ENCODE peak calls at places on chromosomes 13 and 19, in four cellular contexts. One of them, this sample, is unnamed.

GRCh38 chr13:83878691-83879410 is 3.4 kb downstream of the SLITRK1 start:
- DNase-seq in nephron progenitor cell: peak; percentile 25
- DNase-seq in NCI-H2171 treated with DMSO at 0.1 percent for 48 hours: no peak
- DNase-seq in EH: no peak
- DNase-seq in this sample: no peak

GRCh38 chr19:10961763-10962536 is 1.1 kb downstream of the SMARCA4 start:
- DNase-seq in EH: peak; percentile 29
- DNase-seq in nephron progenitor cell: no peak
- DNase-seq in NCI-H2171 treated with DMSO at 0.1 percent for 48 hours: peak; percentile 33
- DNase-seq in this sample: no peak

GRCh38 chr13:49759503-49759902 is 33.0 kb downstream of the KPNA3 start:
- DNase-seq in EH: peak; percentile 35
- DNase-seq in NCI-H2171 treated with DMSO at 0.1 percent for 48 hours: no peak
- DNase-seq in nephron progenitor cell: no peak
- DNase-seq in this sample: no peak

GRCh38 chr13:34162545-34162936 is 344.6 kb downstream of the RFC3 start:
- DNase-seq in nephron progenitor cell: no peak
- DNase-seq in EH: peak; percentile 80
- DNase-seq in NCI-H2171 treated with DMSO at 0.1 percent for 48 hours: no peak
- DNase-seq in this sample: no peak

GRCh38 chr13:54210397-54211050 is 1181.9 kb downstream of the OLFM4 start:
- DNase-seq in EH: no peak
- DNase-seq in NCI-H2171 treated with DMSO at 0.1 percent for 48 hours: peak; percentile 13
- DNase-seq in nephron progenitor cell: no peak
- DNase-seq in this sample: no peak

GRCh38 chr13:111212517-111212873 is 97.4 kb downstream of the ARHGEF7 start:
- DNase-seq in NCI-H2171 treated with DMSO at 0.1 percent for 48 hours: no peak
- DNase-seq in EH: no peak
- DNase-seq in nephron progenitor cell: no peak
- DNase-seq in this sample: no peak

GRCh38 chr13:77207943-77208342 is 119.0 kb downstream of the MYCBP2 start:
- DNase-seq in nephron progenitor cell: no peak
- DNase-seq in NCI-H2171 treated with DMSO at 0.1 percent for 48 hours: no peak
- DNase-seq in EH: peak; percentile 91
- DNase-seq in this sample: no peak

GRCh38 chr13:51715613-51716012 is 88.3 kb downstream of the DHRS12 start:
- DNase-seq in nephron progenitor cell: no peak
- DNase-seq in NCI-H2171 treated with DMSO at 0.1 percent for 48 hours: no peak
- DNase-seq in EH: no peak
- DNase-seq in this sample: no peak

GRCh38 chr13:53238241-53238640 is 209.6 kb downstream of the OLFM4 start:
- DNase-seq in nephron progenitor cell: no peak
- DNase-seq in EH: no peak
- DNase-seq in NCI-H2171 treated with DMSO at 0.1 percent for 48 hours: no peak
- DNase-seq in this sample: no peak

GRCh38 chr13:34750078-34750703 is 191.9 kb upstream of the NBEA start:
- DNase-seq in nephron progenitor cell: peak; percentile 47
- DNase-seq in EH: no peak
- DNase-seq in NCI-H2171 treated with DMSO at 0.1 percent for 48 hours: peak; percentile 73
- DNase-seq in this sample: peak; percentile 20

GRCh38 chr19:30130356-30131122 is 188.5 kb downstream of the URI1 start:
- DNase-seq in NCI-H2171 treated with DMSO at 0.1 percent for 48 hours: no peak
- DNase-seq in nephron progenitor cell: no peak
- DNase-seq in EH: no peak
- DNase-seq in this sample: no peak

GRCh38 chr13:66665991-66666390 is 564.1 kb downstream of the PCDH9 start:
- DNase-seq in EH: peak; percentile 87
- DNase-seq in NCI-H2171 treated with DMSO at 0.1 percent for 48 hours: peak; percentile 63
- DNase-seq in nephron progenitor cell: peak; percentile 66
- DNase-seq in this sample: no peak

GRCh38 chr19:41957838-41958366 is 1.2 kb downstream of the RABAC1 start:
- DNase-seq in EH: peak; percentile 85
- DNase-seq in nephron progenitor cell: peak; percentile 75
- DNase-seq in NCI-H2171 treated with DMSO at 0.1 percent for 48 hours: peak; percentile 69
- DNase-seq in this sample: peak; percentile 50

This sample was measured in NCI-H1436.